ENCODE peak calls at places on chromosome 12, in four cellular contexts. C is CD14-positive monocyte, J is endothelial cell, B is bronchial epithelial cell. N is an unnamed sample.

GRCh38 chr12:22530-23201 is 43.9 kb upstream of the IQSEC3 start:
- DNase-seq in C (no peak), J (no peak), B (no peak), N (no peak)

GRCh38 chr12:130826151-130826801 is 12.8 kb downstream of the STX2 start:
- DNase-seq in C (peak), J (peak), B (no peak), N (no peak)

GRCh38 chr12:94186461-94187237 is 38.3 kb downstream of the PLXNC1 start:
- DNase-seq in C (no peak), J (peak), B (no peak), N (no peak)

GRCh38 chr12:47097276-47097896 is 17.6 kb upstream of the AMIGO2 start:
- DNase-seq in C (no peak), J (no peak), B (peak), N (no peak)

GRCh38 chr12:11689591-11690158 is 40.2 kb downstream of the ETV6 start:
- DNase-seq in C (no peak), J (no peak), B (no peak), N (no peak)

GRCh38 chr12:48980389-48980952 is 2.3 kb downstream of the WNT1 start:
- DNase-seq in C (no peak), J (no peak), B (no peak), N (no peak)

GRCh38 chr12:113091506-113091905 is 35.0 kb downstream of the DTX1 start:
- DNase-seq in C (no peak), J (no peak), B (no peak), N (no peak)

GRCh38 chr12:15364221-15365170 is 42.2 kb downstream of the PTPRO start:
- DNase-seq in C (no peak), J (no peak), B (peak), N (no peak)

GRCh38 chr12:105253882-105254513 is 18.0 kb upstream of the APPL2 start:
- DNase-seq in C (no peak), J (no peak), B (peak), N (no peak)

GRCh38 chr12:102543931-102544485 is 63.6 kb upstream of the IGF1 start:
- DNase-seq in C (no peak), J (no peak), B (no peak), N (no peak)

GRCh38 chr12:6343518-6343917 is 1.6 kb upstream of the TNFRSF1A start:
- DNase-seq in C (no peak), J (no peak), B (no peak), N (no peak)

GRCh38 chr12:116962197-116962596 is 51.4 kb downstream of the FBXW8 start:
- DNase-seq in C (no peak), J (no peak), B (no peak), N (no peak)

GRCh38 chr12:138898-139534 is 72.4 kb downstream of the IQSEC3 start:
- DNase-seq in C (no peak), J (no peak), B (no peak), N (no peak)

GRCh38 chr12:107921062-107921461 is 146.6 kb downstream of the ASCL4 start:
- DNase-seq in C (no peak), J (no peak), B (peak), N (no peak)

GRCh38 chr12:108821407-108822397 is 35.7 kb downstream of the SSH1 start:
- DNase-seq in C (peak), J (no peak), B (peak), N (no peak)

GRCh38 chr12:4540170-4540569 is 1.5 kb downstream of the RAD51AP1 start:
- DNase-seq in C (no peak), J (no peak), B (no peak), N (no peak)

GRCh38 chr12:10701843-10702242 is 21.3 kb downstream of the YBX3 start:
- DNase-seq in C (no peak), J (no peak), B (no peak), N (no peak)

GRCh38 chr12:69991683-69992297 is 166.8 kb downstream of the MYRFL start:
- DNase-seq in C (no peak), J (no peak), B (no peak), N (no peak)

GRCh38 chr12:41795066-41795465 is 349.6 kb downstream of the GXYLT1 start:
- DNase-seq in C (no peak), J (no peak), B (no peak), N (no peak)

GRCh38 chr12:85835810-85836715 is at the start of gene RASSF9:
- DNase-seq in C (no peak), J (no peak), B (peak), N (no peak)

GRCh38 chr12:67520611-67521010 is 127.9 kb upstream of the DYRK2 start:
- DNase-seq in C (no peak), J (no peak), B (no peak), N (no peak)

GRCh38 chr12:115000038-115000437 is 316.1 kb upstream of the TBX3 start:
- DNase-seq in C (no peak), J (no peak), B (no peak), N (no peak)

GRCh38 chr12:79935624-79936040 is 735 bp upstream of the PPP1R12A start:
- DNase-seq in C (no peak), J (no peak), B (peak), N (no peak)

GRCh38 chr12:127963926-127964325 is 303.0 kb upstream of the TMEM132C start:
- DNase-seq in C (no peak), J (no peak), B (no peak), N (no peak)

GRCh38 chr12:127966331-127966730 is 300.6 kb upstream of the TMEM132C start:
- DNase-seq in C (no peak), J (no peak), B (no peak), N (no peak)

GRCh38 chr12:127964717-127965116 is 302.3 kb upstream of the TMEM132C start:
- DNase-seq in C (no peak), J (no peak), B (no peak), N (no peak)
- TF ChIP-seq CTCF in C (no peak), J (no peak), B (no peak), N (peak)

DNA sequence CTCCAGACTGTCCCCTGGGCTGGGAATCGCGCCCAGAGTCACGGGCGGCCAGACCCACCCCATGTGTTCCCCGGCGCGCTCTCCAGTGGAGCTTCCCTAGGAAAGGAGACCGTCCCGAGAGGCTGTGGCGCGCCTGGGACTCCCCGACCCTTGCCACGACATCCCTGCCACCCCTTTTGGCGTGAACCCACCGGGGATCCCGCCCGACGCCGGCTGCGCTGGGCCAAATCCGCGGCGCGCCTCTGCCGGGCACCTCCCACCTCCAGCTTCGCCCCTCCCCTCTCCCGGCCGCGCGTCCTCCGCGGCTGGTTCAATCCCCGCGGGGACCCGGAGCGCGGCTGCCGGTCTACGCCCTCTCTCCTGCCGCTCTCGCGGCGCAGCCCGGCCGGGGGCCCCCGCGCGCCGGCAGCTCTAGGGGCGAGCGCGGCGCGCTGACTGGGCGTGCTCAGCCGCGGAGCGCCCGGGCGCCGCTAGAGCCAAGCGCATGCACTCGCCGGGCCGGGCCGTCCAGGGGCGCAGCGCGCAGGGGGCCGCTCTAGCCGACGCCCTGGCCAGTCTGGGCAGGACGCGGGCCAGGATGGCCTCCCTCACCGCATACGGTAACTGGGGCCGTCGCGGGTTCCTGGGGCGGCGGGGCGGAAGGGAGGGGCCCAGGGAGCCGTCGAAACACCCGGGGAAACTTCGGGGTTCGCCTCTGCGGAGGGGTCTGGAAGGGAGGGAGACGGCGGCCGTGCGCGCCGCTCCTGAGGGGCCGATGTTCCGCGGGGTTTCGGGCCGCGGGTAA is 77.4 kb upstream of the ANO4 start:
- DNase-seq in C (no peak), J (peak), B (no peak), N (no peak)
- TF ChIP-seq CTCF in C (no peak), J (no peak), B (no peak), N (no peak)

GRCh38 chr12:3305464-3305863 is 185.5 kb upstream of the PRMT8 start:
- DNase-seq in C (no peak), J (no peak), B (no peak), N (no peak)

GRCh38 chr12:3302406-3303041 is 188.5 kb upstream of the PRMT8 start:
- DNase-seq in C (no peak), J (no peak), B (no peak), N (no peak)

GRCh38 chr12:3305904-3306619 is 184.9 kb upstream of the PRMT8 start:
- DNase-seq in C (no peak), J (no peak), B (no peak), N (no peak)

GRCh38 chr12:3304436-3305135 is 186.4 kb upstream of the PRMT8 start:
- DNase-seq in C (no peak), J (peak), B (peak), N (peak)

GRCh38 chr12:3303410-3304136 is 187.4 kb upstream of the PRMT8 start:
- DNase-seq in C (no peak), J (peak), B (peak), N (no peak)
- TF ChIP-seq CTCF in C (no peak), J (no peak), B (peak), N (no peak)

GRCh38 chr12:110444455-110444854 is 5.7 kb downstream of the ARPC3 start:
- DNase-seq in C (no peak), J (no peak), B (no peak), N (no peak)

GRCh38 chr12:110451263-110451662 is 1.1 kb upstream of the ARPC3 start:
- DNase-seq in C (no peak), J (no peak), B (no peak), N (no peak)

GRCh38 chr12:110453569-110454296 is 3.6 kb upstream of the ARPC3 start:
- DNase-seq in C (no peak), J (no peak), B (no peak), N (no peak)

GRCh38 chr12:110449799-110450497 is at the start of gene ARPC3:
- DNase-seq in C (peak), J (peak), B (peak), N (peak)
- TF ChIP-seq CTCF in C (peak), J (peak), B (peak), N (peak)

DNA sequence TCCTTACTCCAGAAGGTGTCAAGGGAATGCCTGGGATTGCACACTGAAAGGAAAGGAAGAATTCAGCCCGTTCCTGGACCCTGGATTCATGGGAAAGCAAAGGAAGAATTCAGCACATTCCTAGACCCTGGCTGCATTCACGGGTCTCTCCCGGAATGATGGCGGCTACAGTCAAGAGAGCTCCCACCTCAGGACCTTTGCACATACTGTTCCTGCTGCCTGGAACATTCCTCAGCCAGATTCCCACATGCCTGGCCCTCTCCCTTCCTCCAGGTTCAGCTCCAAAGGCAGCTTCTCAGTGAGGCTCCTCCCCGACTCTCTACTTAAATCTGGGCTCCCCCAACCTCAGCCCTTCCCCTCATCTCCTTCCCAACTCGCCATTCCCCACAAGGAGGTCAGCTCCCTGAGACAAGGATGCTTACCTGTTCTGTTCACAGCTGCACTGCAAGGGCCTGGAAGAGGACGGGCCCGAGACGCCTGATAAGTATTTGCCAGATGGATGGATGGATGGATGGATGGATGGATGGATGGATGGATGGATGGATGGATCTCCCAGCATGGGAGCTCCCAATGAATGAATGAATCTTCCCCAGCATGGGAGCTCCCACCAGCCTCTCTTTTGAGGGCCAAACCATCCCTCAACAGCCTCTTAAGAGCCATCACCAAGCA is 77.4 kb downstream of the NCOR2 start:
- DNase-seq in C (no peak), J (no peak), B (no peak), N (no peak)
- TF ChIP-seq CTCF in C (no peak), J (no peak), B (no peak), N (no peak)

GRCh38 chr12:89157413-89157812 is 194.9 kb downstream of the DUSP6 start:
- DNase-seq in C (no peak), J (no peak), B (no peak), N (no peak)

GRCh38 chr12:89156862-89157262 is 195.4 kb downstream of the DUSP6 start:
- DNase-seq in C (peak), J (no peak), B (peak), N (peak)

GRCh38 chr12:89153341-89153740 is 199.0 kb downstream of the DUSP6 start:
- DNase-seq in C (no peak), J (no peak), B (no peak), N (no peak)

GRCh38 chr12:89156324-89156723 is 196.0 kb downstream of the DUSP6 start:
- DNase-seq in C (no peak), J (no peak), B (peak), N (no peak)

DNA sequence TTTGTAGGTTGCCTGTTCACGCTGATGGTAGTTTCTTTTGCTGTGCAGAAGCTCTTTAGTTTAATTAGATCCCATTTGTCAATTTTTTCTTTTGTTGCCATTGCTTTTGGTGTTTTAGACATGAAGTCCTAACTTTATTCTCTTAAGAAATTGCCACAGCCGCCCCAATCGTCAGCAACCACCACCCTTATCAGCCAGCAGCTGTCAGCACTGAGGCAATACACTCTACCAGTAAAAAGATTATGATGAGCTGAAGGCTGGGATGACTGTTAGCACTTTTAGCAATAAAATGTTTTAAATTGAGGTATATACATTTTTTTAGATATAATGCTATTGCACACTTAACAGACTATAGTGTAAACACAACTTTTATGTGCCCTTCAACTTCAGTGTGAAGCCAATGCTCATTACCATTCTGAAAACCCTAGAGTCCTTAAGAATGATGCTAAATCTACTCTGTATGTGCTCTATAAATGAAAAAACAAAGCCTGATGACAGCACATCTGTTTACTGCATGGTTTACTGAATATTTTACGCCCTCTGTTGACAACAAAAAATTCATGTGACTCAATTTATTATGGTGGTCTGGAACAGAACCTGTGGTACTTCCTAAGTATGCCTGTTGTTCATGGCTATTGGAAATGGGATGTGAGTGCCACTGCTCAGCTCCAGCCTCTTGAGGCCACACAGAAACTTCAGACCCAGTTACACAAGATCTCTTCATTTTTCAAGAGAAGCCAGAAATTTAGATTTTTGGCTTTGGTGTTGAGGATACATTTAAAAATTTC is 197.4 kb downstream of the DUSP6 start:
- DNase-seq in C (no peak), J (no peak), B (no peak), N (no peak)
- TF ChIP-seq CTCF in C (no peak), J (no peak), B (no peak), N (no peak)

DNA sequence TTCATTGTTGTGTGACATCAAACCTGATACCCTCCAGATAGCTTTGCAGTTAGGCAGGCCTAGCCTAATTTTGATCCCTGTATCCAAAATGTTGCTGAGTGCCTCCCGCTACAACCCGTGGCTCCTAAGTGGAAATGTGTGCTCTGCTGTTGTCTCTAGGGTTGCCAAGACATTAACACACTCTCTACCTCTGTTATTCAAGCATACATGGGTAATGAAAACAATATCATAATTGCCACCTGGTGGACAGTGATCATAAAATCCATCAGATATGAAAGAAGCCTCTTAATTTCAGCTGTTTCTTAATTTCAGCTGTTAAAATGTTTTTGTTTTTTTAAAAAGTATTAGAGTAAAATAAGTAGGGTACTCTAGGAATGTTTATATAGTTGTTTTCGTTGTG is 93.5 kb downstream of the PLEKHA5 start:
- DNase-seq in C (no peak), J (no peak), B (no peak), N (no peak)
- TF ChIP-seq CTCF in C (peak), J (peak), B (no peak), N (no peak)

GRCh38 chr12:131836193-131836592 is 8.0 kb downstream of the MMP17 start:
- DNase-seq in C (no peak), J (no peak), B (no peak), N (no peak)
- TF ChIP-seq CTCF in C (peak), J (no peak), B (peak), N (peak)

DNA sequence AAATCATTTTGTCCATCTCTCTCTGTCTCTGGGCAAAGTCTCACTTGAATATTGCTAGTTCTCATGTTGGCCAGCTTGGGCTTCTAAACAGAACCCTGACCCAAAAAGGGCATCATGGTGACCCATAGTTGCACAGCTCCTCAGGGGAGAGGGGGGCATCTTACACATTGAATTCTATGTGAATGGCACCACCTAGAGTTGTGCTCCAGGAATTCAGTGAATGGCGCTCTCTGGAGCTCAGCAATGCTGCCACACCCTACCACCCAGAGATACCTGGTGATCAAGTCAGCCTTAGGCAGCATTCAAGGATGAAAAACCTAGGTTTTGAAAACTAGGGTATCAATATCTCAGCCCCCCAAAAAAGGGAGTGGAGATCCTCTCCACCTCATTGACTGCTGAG is 50.6 kb downstream of the SMUG1 start:
- DNase-seq in C (no peak), J (no peak), B (no peak), N (no peak)
- TF ChIP-seq CTCF in C (no peak), J (no peak), B (no peak), N (no peak)

DNA sequence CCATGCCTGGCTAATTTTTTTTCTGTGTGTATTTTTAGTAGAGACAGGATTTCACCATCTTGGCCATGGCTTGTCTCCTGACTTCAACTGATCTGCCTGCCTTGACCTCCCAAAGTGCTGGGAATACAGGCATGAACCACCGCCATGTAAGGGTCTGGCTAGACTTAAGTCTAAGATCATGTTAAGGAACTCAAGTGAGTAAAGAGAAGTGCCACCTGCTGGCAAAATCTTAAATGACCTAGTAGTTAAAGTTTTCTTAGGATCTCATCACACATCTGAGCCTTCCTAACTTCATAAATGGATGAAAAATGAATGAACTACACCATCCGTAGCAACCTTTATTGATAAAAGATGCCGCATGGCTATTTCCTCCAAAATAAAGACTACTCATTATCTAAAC is 1.7 kb upstream of the C12orf56 start:
- DNase-seq in C (no peak), J (peak), B (peak), N (no peak)
- TF ChIP-seq CTCF in C (peak), J (peak), B (peak), N (peak)